ENCODE peak calls at places on chromosomes 7 and 10, in seven cellular contexts. M is effector memory CD8-positive, alpha-beta T cell; G is amniotic epithelial cell; F is HS-27A; D is stimulated activated CD4-positive, alpha-beta T cell treated with anti-CD3 and anti-CD28 coated beads, Interleukin-15, amount 100 ng/mL, for 1 hour; L is fibroblast of the aortic adventitia; V is HEK293T. Y is an unnamed sample.

GRCh38 chr7:159105845-159106614 is 38.6 kb downstream of the VIPR2 start:
- DNase-seq in M (no peak), G (no peak), F (no peak), D (no peak), L (no peak), V (no peak), Y (no peak)

GRCh38 chr10:51716981-51717380 is 17.6 kb upstream of the CSTF2T start:
- DNase-seq in M (no peak), G (no peak), F (no peak), D (no peak), L (peak), V (no peak), Y (no peak)

GRCh38 chr7:106504620-106505019 is 156.3 kb downstream of the CCDC71L start:
- DNase-seq in M (no peak), G (peak), F (no peak), D (no peak), L (peak), V (no peak), Y (no peak)

GRCh38 chr10:120813085-120813484 is 38.1 kb upstream of the WDR11 start:
- DNase-seq in M (no peak), G (no peak), F (no peak), D (no peak), L (no peak), V (no peak), Y (no peak)

GRCh38 chr7:70660154-70660818 is 471.7 kb upstream of the GALNT17 start:
- DNase-seq in M (peak), G (no peak), F (no peak), D (no peak), L (no peak), V (no peak), Y (no peak)

GRCh38 chr7:22444181-22444966 is 55.6 kb downstream of the STEAP1B start:
- DNase-seq in M (no peak), G (no peak), F (no peak), D (no peak), L (no peak), V (no peak), Y (no peak)

GRCh38 chr10:69101451-69102095 is 13.7 kb downstream of the SRGN start:
- DNase-seq in M (peak), G (peak), F (no peak), D (no peak), L (peak), V (no peak), Y (no peak)

GRCh38 chr7:72334066-72334465 is 78.1 kb downstream of the CALN1 start:
- DNase-seq in M (no peak), G (no peak), F (no peak), D (no peak), L (no peak), V (peak), Y (no peak)

GRCh38 chr10:36026081-36026480 is 384.0 kb upstream of the FZD8 start:
- DNase-seq in M (no peak), G (no peak), F (no peak), D (no peak), L (no peak), V (no peak), Y (no peak)

GRCh38 chr10:96935810-96936209 is 103.7 kb downstream of the LCOR start:
- DNase-seq in M (no peak), G (no peak), F (no peak), D (no peak), L (no peak), V (no peak), Y (no peak)

GRCh38 chr7:143389316-143390097 is 8.4 kb downstream of the ZYX start:
- DNase-seq in M (no peak), G (no peak), F (no peak), D (no peak), L (no peak), V (no peak), Y (no peak)

GRCh38 chr10:15084502-15084922 is 4.1 kb downstream of the ACBD7 start:
- DNase-seq in M (no peak), G (peak), F (no peak), D (no peak), L (peak), V (peak), Y (no peak)

GRCh38 chr10:115572740-115573455 is 479.7 kb downstream of the ATRNL1 start:
- DNase-seq in M (no peak), G (no peak), F (no peak), D (no peak), L (no peak), V (peak), Y (no peak)

GRCh38 chr10:110843031-110843430 is 28.7 kb upstream of the PDCD4 start:
- DNase-seq in M (peak), G (no peak), F (no peak), D (no peak), L (no peak), V (no peak), Y (peak)

GRCh38 chr7:22849158-22849557 is 26.5 kb upstream of the TOMM7 start:
- DNase-seq in M (no peak), G (no peak), F (no peak), D (no peak), L (peak), V (no peak), Y (no peak)

GRCh38 chr7:94666879-94667587 is 11.1 kb upstream of the SGCE start:
- DNase-seq in M (no peak), G (no peak), F (no peak), D (no peak), L (no peak), V (no peak), Y (no peak)

GRCh38 chr10:714214-714613 is 24.7 kb upstream of the DIP2C start:
- DNase-seq in M (no peak), G (no peak), F (no peak), D (no peak), L (no peak), V (no peak), Y (no peak)

GRCh38 chr7:50952544-50952943 is 169.8 kb upstream of the GRB10 start:
- DNase-seq in M (no peak), G (no peak), F (no peak), D (no peak), L (no peak), V (no peak), Y (no peak)

GRCh38 chr10:58704226-58705200 is 191.8 kb downstream of the BICC1 start:
- DNase-seq in M (no peak), G (peak), F (peak), D (no peak), L (peak), V (no peak), Y (no peak)

GRCh38 chr10:132447446-132448247 is 50.6 kb downstream of the PWWP2B start:
- DNase-seq in M (peak), G (peak), F (no peak), D (peak), L (peak), V (no peak), Y (peak)

GRCh38 chr10:58175990-58176910 is 91.4 kb downstream of the IPMK start:
- DNase-seq in M (no peak), G (peak), F (no peak), D (no peak), L (peak), V (no peak), Y (no peak)

GRCh38 chr10:63429280-63429679 is 36.5 kb downstream of the JMJD1C start:
- DNase-seq in M (no peak), G (peak), F (no peak), D (no peak), L (peak), V (no peak), Y (no peak)

GRCh38 chr7:74206589-74207120 is 3.2 kb upstream of the LAT2 start:
- DNase-seq in M (peak), G (peak), F (no peak), D (peak), L (peak), V (peak), Y (peak)

GRCh38 chr10:1486841-1487240 is 250.5 kb downstream of the ADARB2 start:
- DNase-seq in M (no peak), G (no peak), F (no peak), D (no peak), L (no peak), V (no peak), Y (no peak)

GRCh38 chr10:124145109-124145860 is 51.9 kb upstream of the CHST15 start:
- DNase-seq in M (no peak), G (peak), F (no peak), D (no peak), L (peak), V (no peak), Y (no peak)

GRCh38 chr10:12795318-12795717 is 206.2 kb downstream of the CCDC3 start:
- DNase-seq in M (no peak), G (no peak), F (no peak), D (no peak), L (no peak), V (no peak), Y (no peak)

GRCh38 chr10:124741281-124741921 is 2.8 kb downstream of the FAM53B start:
- DNase-seq in M (peak), G (peak), F (no peak), D (peak), L (peak), V (peak), Y (peak)

GRCh38 chr7:4792537-4793126 is 17.2 kb downstream of the AP5Z1 start:
- DNase-seq in M (no peak), G (no peak), F (no peak), D (no peak), L (no peak), V (no peak), Y (no peak)

GRCh38 chr7:130887182-130888016 is 153.4 kb upstream of the KLF14 start:
- DNase-seq in M (no peak), G (peak), F (no peak), D (no peak), L (peak), V (no peak), Y (no peak)

GRCh38 chr7:87028636-87029035 is 30.8 kb downstream of the ELAPOR2 start:
- DNase-seq in M (no peak), G (no peak), F (no peak), D (no peak), L (no peak), V (no peak), Y (no peak)

GRCh38 chr7:118288098-118288497 is 63.6 kb downstream of the ANKRD7 start:
- DNase-seq in M (no peak), G (peak), F (no peak), D (no peak), L (no peak), V (no peak), Y (peak)

GRCh38 chr7:110994028-110994967 is 96.6 kb upstream of the LRRN3 start:
- DNase-seq in M (no peak), G (no peak), F (no peak), D (no peak), L (no peak), V (no peak), Y (peak)

GRCh38 chr7:50851451-50851850 is 68.8 kb upstream of the GRB10 start:
- DNase-seq in M (no peak), G (no peak), F (no peak), D (no peak), L (peak), V (no peak), Y (no peak)

GRCh38 chr7:148561099-148561498 is 29.5 kb upstream of the C7orf33 start:
- DNase-seq in M (no peak), G (no peak), F (no peak), D (no peak), L (no peak), V (no peak), Y (no peak)

GRCh38 chr10:50397312-50398140 is 146.2 kb upstream of the ASAH2 start:
- DNase-seq in M (no peak), G (no peak), F (no peak), D (no peak), L (no peak), V (no peak), Y (no peak)

GRCh38 chr10:77308084-77308732 is 329.4 kb downstream of the KCNMA1 start:
- DNase-seq in M (no peak), G (peak), F (no peak), D (no peak), L (no peak), V (no peak), Y (no peak)

GRCh38 chr7:100563100-100563564 is 10.6 kb downstream of the SAP25 start:
- DNase-seq in M (no peak), G (no peak), F (no peak), D (no peak), L (no peak), V (no peak), Y (no peak)

Y was measured in CD4-positive, CD25-positive, alpha-beta regulatory T cell.